ENCODE peak calls at places on chromosomes 3 and 15, in six cellular contexts. I is HL-60, P is cardiac fibroblast, Y is tibial artery, H is right atrium auricular region, L is mucosa of descending colon. V is an unnamed sample.

GRCh38 chr3:25462495-25462894 is 34.4 kb downstream of the RARB start:
- DNase-seq in Y (no peak), I (no peak), P (no peak), L (no peak), H (no peak), V (no peak)

GRCh38 chr3:30440147-30440604 is 166.2 kb upstream of the TGFBR2 start:
- DNase-seq in P (peak), H (no peak), L (no peak), Y (no peak), I (no peak), V (no peak)

GRCh38 chr3:113751145-113751544 is 4.3 kb downstream of the ATP6V1A start:
- DNase-seq in L (no peak), P (peak), H (no peak), Y (no peak), I (no peak), V (no peak)

GRCh38 chr3:123370819-123371218 is 78.1 kb downstream of the ADCY5 start:
- DNase-seq in I (no peak), H (no peak), Y (no peak), L (no peak), P (no peak), V (no peak)

GRCh38 chr3:40310690-40311089 is 1.2 kb downstream of the EIF1B start:
- DNase-seq in P (peak), I (no peak), H (no peak), L (no peak), Y (no peak), V (no peak)

GRCh38 chr3:39052613-39053012 is 797 bp downstream of the WDR48 start:
- DNase-seq in P (peak), Y (no peak), H (no peak), I (peak), L (no peak), V (no peak)

GRCh38 chr3:155553800-155554199 is 191.1 kb downstream of the PLCH1 start:
- DNase-seq in Y (no peak), I (no peak), L (no peak), P (no peak), H (no peak), V (no peak)

GRCh38 chr3:11059090-11059798 is 66.7 kb downstream of the SLC6A1 start:
- DNase-seq in H (peak), P (peak), Y (peak), I (no peak), L (no peak), V (peak)

GRCh38 chr3:67384790-67385397 is 269.5 kb downstream of the SUCLG2 start:
- DNase-seq in I (peak), H (no peak), P (peak), L (no peak), Y (no peak), V (no peak)

GRCh38 chr3:23987376-23987775 is 42.3 kb downstream of the NR1D2 start:
- DNase-seq in P (peak), H (no peak), L (no peak), Y (no peak), I (peak), V (no peak)

GRCh38 chr15:82018201-82018600 is 27.6 kb downstream of the MEX3B start:
- DNase-seq in L (no peak), H (no peak), Y (no peak), P (no peak), I (peak), V (no peak)

GRCh38 chr3:144018776-144019175 is 47.2 kb downstream of the DIPK2A start:
- DNase-seq in Y (no peak), H (no peak), L (no peak), I (no peak), P (peak), V (peak)

GRCh38 chr3:192940129-192940528 is 22.5 kb upstream of the MB21D2 start:
- DNase-seq in P (no peak), H (no peak), Y (no peak), L (no peak), I (no peak), V (no peak)

GRCh38 chr3:110149763-110150162 is 812.4 kb upstream of the DPPA4 start:
- DNase-seq in L (no peak), Y (no peak), I (no peak), P (no peak), H (no peak), V (no peak)

GRCh38 chr3:172753125-172753524 is 2.6 kb downstream of the ECT2 start:
- DNase-seq in L (no peak), P (no peak), Y (no peak), H (no peak), I (no peak), V (no peak)

GRCh38 chr3:161142486-161142885 is 37.3 kb upstream of the B3GALNT1 start:
- DNase-seq in P (peak), H (no peak), Y (no peak), I (no peak), L (no peak), V (peak)

GRCh38 chr15:70385052-70385451 is 287.3 kb upstream of the TLE3 start:
- DNase-seq in H (no peak), I (no peak), P (no peak), L (no peak), Y (no peak), V (no peak)

GRCh38 chr15:25597576-25597975 is 158.8 kb upstream of the UBE3A start:
- DNase-seq in L (no peak), H (no peak), P (no peak), Y (no peak), I (no peak), V (no peak)
- H3K4me3 ChIP-seq in L (no peak), H (no peak), P (no peak), Y (peak), I (no peak), V (no peak)

DNA sequence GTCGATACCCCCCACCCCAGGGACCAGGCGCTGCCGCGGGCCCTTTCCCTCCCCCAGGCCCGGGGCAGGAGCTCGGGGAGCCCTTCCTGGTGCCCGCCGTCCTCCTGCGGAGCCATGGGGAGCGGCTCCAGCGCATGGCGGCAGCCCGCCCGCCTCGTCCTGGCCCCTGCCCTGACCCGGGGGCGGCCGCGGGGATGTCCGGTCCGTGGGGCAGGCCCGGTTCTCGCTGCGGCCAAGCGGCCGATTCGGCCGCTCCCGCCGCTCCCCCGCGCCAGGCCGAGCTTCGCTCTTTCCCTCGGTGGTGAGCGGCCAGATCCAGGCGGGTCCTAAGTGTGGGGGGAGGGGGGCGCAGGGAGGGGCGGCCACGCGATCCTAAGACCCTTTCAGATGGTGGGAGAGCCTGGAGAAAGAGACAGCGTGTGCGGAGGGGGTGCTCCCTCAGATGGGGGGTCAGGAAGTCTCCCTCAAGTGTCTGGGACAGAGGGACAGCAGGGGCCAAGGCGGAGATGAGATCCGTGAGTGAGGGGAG is 1.3 kb downstream of the NEIL1 start:
- DNase-seq in P (no peak), L (no peak), I (no peak), H (no peak), Y (no peak), V (no peak)
- TF ChIP-seq CTCF in P (no peak), L (no peak), I (no peak), H (no peak), Y (no peak), V (no peak)

DNA sequence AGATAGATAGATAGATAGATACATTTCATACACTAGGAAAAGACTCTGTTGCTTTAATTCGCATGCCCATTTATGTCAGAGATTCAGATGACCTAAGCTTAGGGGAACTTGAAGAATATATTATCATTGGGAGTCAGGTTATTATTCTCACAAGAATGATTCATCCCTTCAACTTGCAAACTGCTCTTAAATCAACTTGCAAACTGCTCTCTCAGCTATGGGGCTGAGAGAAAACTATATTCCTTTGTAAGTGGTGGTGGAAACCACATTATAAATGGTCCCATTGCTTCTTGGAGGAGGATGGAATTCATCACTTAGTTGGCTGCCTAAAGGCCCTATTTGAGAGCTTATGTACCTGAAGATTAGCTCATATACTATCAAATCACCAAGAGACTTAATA is 160.9 kb upstream of the STAC start:
- DNase-seq in L (no peak), H (no peak), Y (no peak), I (no peak), P (no peak), V (peak)
- H3K4me3 ChIP-seq in L (no peak), H (no peak), Y (no peak), I (no peak), P (no peak), V (no peak)

GRCh38 chr3:72887378-72887722 is 496 bp upstream of the GXYLT2 start:
- DNase-seq in H (no peak), L (no peak), I (no peak), P (no peak), Y (no peak), V (no peak)

GRCh38 chr3:72888546-72889309 is 882 bp downstream of the GXYLT2 start:
- DNase-seq in P (peak), H (no peak), L (no peak), Y (no peak), I (no peak), V (no peak)

GRCh38 chr3:72889310-72890165 is 1.7 kb downstream of the GXYLT2 start:
- DNase-seq in Y (no peak), P (no peak), H (no peak), I (no peak), L (no peak), V (no peak)

GRCh38 chr3:72890166-72890925 is 2.5 kb downstream of the GXYLT2 start:
- DNase-seq in P (no peak), H (no peak), Y (no peak), I (no peak), L (no peak), V (no peak)

GRCh38 chr3:72887723-72888545 is at the start of gene GXYLT2:
- DNase-seq in H (peak), I (no peak), L (peak), Y (peak), P (peak), V (no peak)
- TF ChIP-seq CTCF in H (no peak), I (no peak), L (no peak), Y (peak), P (no peak), V (no peak)

DNA sequence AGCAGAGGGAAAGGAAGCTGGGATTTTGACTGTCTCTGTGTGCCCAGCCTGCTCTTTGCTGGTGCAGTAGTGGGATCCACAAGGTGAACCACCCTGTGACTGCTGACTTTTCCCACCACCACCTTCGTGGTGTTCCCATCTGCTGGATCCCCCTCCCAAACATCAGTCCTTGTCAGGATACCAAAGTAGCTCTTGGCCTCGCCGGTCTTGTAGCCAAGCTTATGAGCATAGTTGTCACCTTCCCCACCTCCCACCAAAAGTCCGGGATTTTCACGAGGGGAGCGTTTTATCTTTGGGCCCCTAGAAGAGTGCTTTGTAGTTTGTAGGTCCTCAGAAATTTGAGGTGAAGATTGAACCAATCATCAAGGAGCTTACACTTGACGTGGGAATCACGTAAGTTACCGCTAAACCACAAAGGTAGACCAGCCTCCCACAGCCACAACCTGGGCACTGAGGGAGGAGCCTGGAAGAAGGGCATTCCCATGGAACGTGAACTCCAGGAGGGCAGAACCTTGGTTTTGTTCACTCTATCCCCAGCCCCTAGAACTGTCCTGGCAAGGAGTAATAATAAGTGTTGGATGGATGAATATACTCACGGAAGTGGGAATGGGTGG is 892 bp upstream of the TEX264 start:
- DNase-seq in L (no peak), H (no peak), P (no peak), I (no peak), Y (no peak), V (no peak)
- H3K4me3 ChIP-seq in L (no peak), H (no peak), P (peak), I (peak), Y (peak), V (no peak)

GRCh38 chr3:186093271-186093900 is 15.5 kb downstream of the ETV5 start:
- DNase-seq in H (no peak), L (no peak), P (no peak), I (no peak), Y (no peak), V (no peak)
- TF ChIP-seq CTCF in H (no peak), L (no peak), P (no peak), I (no peak), Y (no peak), V (no peak)

GRCh38 chr3:184230603-184231528 is 1.5 kb downstream of the VWA5B2 start:
- DNase-seq in L (no peak), I (no peak), P (no peak), H (no peak), Y (no peak), V (no peak)
- H3K4me3 ChIP-seq in L (no peak), I (no peak), P (no peak), H (no peak), Y (peak), V (no peak)

DNA sequence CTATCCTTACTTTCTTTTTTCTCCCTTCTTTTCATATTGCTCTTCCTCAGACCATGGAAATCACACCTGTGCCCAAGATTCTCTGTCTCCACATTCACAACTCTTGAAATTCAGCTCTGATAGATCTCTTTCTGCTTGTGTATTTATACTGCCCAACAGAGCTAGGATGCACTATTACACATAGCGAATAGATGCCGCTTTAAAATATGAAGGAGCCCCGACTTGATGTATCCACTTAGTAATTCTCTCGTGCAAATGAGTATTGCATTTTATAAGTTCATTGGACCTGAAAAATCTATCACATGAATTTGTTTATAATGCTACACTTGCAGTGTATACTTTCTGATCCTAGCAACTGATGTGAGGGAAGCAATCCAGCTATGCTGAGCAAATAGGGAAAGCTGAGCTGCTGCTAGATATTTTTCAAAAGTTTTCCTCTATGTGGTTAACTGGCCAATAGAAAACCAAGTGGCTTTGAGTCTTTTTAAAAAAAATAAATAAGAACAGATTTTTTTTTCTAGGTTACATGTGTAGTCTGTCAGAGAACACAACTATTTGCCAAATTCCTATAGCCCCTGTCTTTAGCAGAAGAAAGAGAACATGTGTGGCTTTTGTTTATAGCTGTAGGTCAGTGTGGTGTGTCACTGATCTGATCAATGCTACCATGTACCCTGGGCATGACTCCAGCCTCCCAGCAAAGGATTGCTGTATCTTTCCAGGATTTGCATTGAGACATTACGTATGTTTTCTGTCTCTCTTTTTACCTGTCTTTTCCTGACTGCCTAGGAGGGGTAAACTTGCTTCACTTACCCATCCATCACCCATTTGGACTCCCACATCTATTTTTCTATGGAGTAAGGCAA is 64.2 kb upstream of the LEKR1 start:
- DNase-seq in L (no peak), I (no peak), H (no peak), Y (no peak), P (peak), V (no peak)
- TF ChIP-seq CTCF in L (no peak), I (no peak), H (no peak), Y (no peak), P (no peak), V (no peak)

V was measured in AG04449.